ENCODE peak calls at places on chromosomes 3 and 15, in eight cellular contexts. B is HCT116; M is effector memory CD4-positive, alpha-beta T cell; N is WERI-Rb-1; H is transverse colon; L is brain microvascular endothelial cell; T is keratinocyte; D is heart right ventricle. A is an unnamed sample. For H3K36me3, the result is how much of the 10 kb centered on the place peaks cover.

GRCh38 chr15:26537653-26538052 is 235.2 kb downstream of the GABRB3 start:
- DNase-seq in B (no peak), M (no peak), N (no peak), H (no peak), L (no peak), T (no peak), D (no peak), A (no peak)

GRCh38 chr3:128780438-128780837 is 54.5 kb downstream of the RAB7A start:
- DNase-seq in B (no peak), M (no peak), N (no peak), H (no peak), L (no peak), T (no peak), D (no peak), A (no peak)

GRCh38 chr15:62413786-62414185 is 248.7 kb upstream of the C2CD4B start:
- DNase-seq in B (no peak), M (no peak), N (no peak), H (no peak), L (no peak), T (no peak), D (no peak), A (no peak)

GRCh38 chr3:139558351-139559170 is 19.0 kb upstream of the RBP1 start:
- DNase-seq in B (no peak), M (no peak), N (no peak), H (no peak), L (no peak), T (no peak), D (no peak), A (no peak)

GRCh38 chr3:162295323-162295983 is 798.8 kb downstream of the OTOL1 start:
- DNase-seq in B (peak), M (no peak), N (no peak), H (no peak), L (peak), T (no peak), D (no peak), A (no peak)

GRCh38 chr3:14256561-14257342 is 78.1 kb downstream of the LSM3 start:
- DNase-seq in B (no peak), M (no peak), N (no peak), H (peak), L (no peak), T (no peak), D (no peak), A (no peak)

GRCh38 chr3:97245201-97245910 is 431.0 kb downstream of the EPHA6 start:
- DNase-seq in B (no peak), M (no peak), N (peak), H (no peak), L (no peak), T (no peak), D (no peak), A (no peak)

GRCh38 chr3:169344465-169344864 is 319.0 kb downstream of the MECOM start:
- DNase-seq in B (no peak), M (no peak), N (no peak), H (no peak), L (no peak), T (no peak), D (no peak), A (no peak)

GRCh38 chr3:15796771-15797599 is 794 bp downstream of the ANKRD28 start:
- DNase-seq in B (peak), M (no peak), N (peak), H (no peak), L (peak), T (no peak), D (no peak), A (peak)

GRCh38 chr3:24154751-24155150 is 209.7 kb downstream of the NR1D2 start:
- DNase-seq in B (no peak), M (no peak), N (no peak), H (no peak), L (no peak), T (no peak), D (no peak), A (no peak)

GRCh38 chr3:119579366-119580147 is at the start of gene ADPRH:
- DNase-seq in B (peak), M (peak), N (no peak), H (peak), L (peak), T (no peak), D (peak), A (peak)

GRCh38 chr3:38627956-38628355 is 21.5 kb downstream of the SCN5A start:
- DNase-seq in B (no peak), M (no peak), N (peak), H (no peak), L (peak), T (no peak), D (no peak), A (peak)

GRCh38 chr3:57910988-57911387 is 97.2 kb upstream of the FLNB start:
- DNase-seq in B (peak), M (peak), N (peak), H (no peak), L (peak), T (no peak), D (no peak), A (peak)

GRCh38 chr15:57604502-57604901 is 12.8 kb downstream of the MYZAP start:
- DNase-seq in B (no peak), M (no peak), N (no peak), H (no peak), L (no peak), T (no peak), D (peak), A (no peak)

GRCh38 chr3:44893097-44893496 is 18.7 kb downstream of the TGM4 start:
- DNase-seq in B (no peak), M (no peak), N (no peak), H (no peak), L (no peak), T (no peak), D (no peak), A (no peak)

GRCh38 chr15:79434361-79434760 is 2.2 kb downstream of the MINAR1 start:
- DNase-seq in B (no peak), M (no peak), N (no peak), H (no peak), L (no peak), T (no peak), D (no peak), A (no peak)

GRCh38 chr3:134419214-134419965 is 45.1 kb upstream of the AMOTL2 start:
- DNase-seq in B (no peak), M (no peak), N (no peak), H (no peak), L (no peak), T (no peak), D (no peak), A (no peak)

GRCh38 chr15:91196768-91197167 is 96.7 kb downstream of the SV2B start:
- DNase-seq in B (no peak), M (no peak), N (no peak), H (no peak), L (no peak), T (no peak), D (no peak), A (no peak)

GRCh38 chr15:95922431-95922830 is 408.1 kb upstream of the NR2F2 start:
- DNase-seq in B (peak), M (no peak), N (no peak), H (no peak), L (no peak), T (no peak), D (no peak), A (no peak)

GRCh38 chr15:39961051-39961450 is 27.1 kb downstream of the EIF2AK4 start:
- DNase-seq in B (no peak), M (no peak), N (no peak), H (no peak), L (no peak), T (no peak), D (no peak), A (no peak)
- H3K36me3 ChIP-seq in B (under half), M (under half), N (under half), H (under half), L (under half), T (under half), D (under half), A (under half)

GRCh38 chr15:55739641-55740040 is 3.3 kb downstream of the PRTG start:
- DNase-seq in B (no peak), M (no peak), N (no peak), H (no peak), L (no peak), T (no peak), D (no peak), A (no peak)
- H3K4me3 ChIP-seq in B (no peak), M (no peak), N (no peak), H (no peak), L (no peak), T (no peak), D (no peak), A (no peak)

GRCh38 chr15:60352525-60352924 is 45.3 kb downstream of the ANXA2 start:
- DNase-seq in B (no peak), M (no peak), N (no peak), H (no peak), L (no peak), T (peak), D (no peak), A (no peak)
- H3K36me3 ChIP-seq in B (half or more), M (half or more), N (under half), H (under half), L (half or more), T (half or more), D (half or more), A (half or more)

GRCh38 chr15:64701482-64701881 is 73.9 kb downstream of the RBPMS2 start:
- DNase-seq in B (no peak), M (no peak), N (no peak), H (no peak), L (no peak), T (no peak), D (no peak), A (no peak)

GRCh38 chr15:64701051-64701450 is 74.3 kb downstream of the RBPMS2 start:
- DNase-seq in B (no peak), M (no peak), N (no peak), H (no peak), L (no peak), T (no peak), D (no peak), A (no peak)

GRCh38 chr15:64702816-64703631 is 72.4 kb downstream of the RBPMS2 start:
- DNase-seq in B (peak), M (peak), N (peak), H (peak), L (peak), T (peak), D (peak), A (peak)

GRCh38 chr15:64697911-64698369 is 77.4 kb downstream of the RBPMS2 start:
- DNase-seq in B (no peak), M (no peak), N (no peak), H (no peak), L (no peak), T (peak), D (no peak), A (no peak)

GRCh38 chr15:64699767-64700388 is 75.5 kb downstream of the RBPMS2 start:
- DNase-seq in B (no peak), M (no peak), N (no peak), H (no peak), L (no peak), T (no peak), D (peak), A (no peak)
- H3K4me3 ChIP-seq in B (no peak), M (no peak), N (no peak), H (no peak), L (no peak), T (peak), D (peak), A (no peak)

GRCh38 chr15:22863356-22863755 is 24.9 kb downstream of the NIPA2 start:
- DNase-seq in B (no peak), M (no peak), N (no peak), H (no peak), L (no peak), T (no peak), D (no peak), A (no peak)
- H3K36me3 ChIP-seq in B (under half), M (under half), N (half or more), H (under half), L (under half), T (under half), D (under half), A (half or more)

A was measured in HAP-1.